ENCODE peak calls at places on chromosomes 11 and 22, in six cellular contexts. W is psoas muscle; H is stimulated activated naive B cell treated with anti-CD40 and anti-IgM and Interleukin-4, amounts not matched to agents 10 μg/mL and 1 μg/mL and 100 μg/mL, for 72 hours; G is MCF 10A; J is tibial nerve; V is skeletal muscle cell. T is an unnamed sample.

GRCh38 chr11:71190551-71190950 is 61.8 kb downstream of the SHANK2 start:
- DNase-seq in G (no peak), W (peak; percentile 23), H (no peak), V (no peak), J (no peak), T (no peak)

GRCh38 chr11:60280412-60280811 is at the start of gene MS4A4A:
- DNase-seq in V (no peak), G (no peak), J (peak; percentile 30), W (no peak), H (peak; percentile 19), T (no peak)

GRCh38 chr22:22208657-22209056 is 35.9 kb upstream of the VPREB1 start:
- DNase-seq in G (no peak), V (no peak), W (no peak), H (no peak), J (no peak), T (no peak)

GRCh38 chr11:44773351-44773965 is 46.7 kb downstream of the TSPAN18 start:
- DNase-seq in V (no peak), G (no peak), H (no peak), J (no peak), W (no peak), T (no peak)

GRCh38 chr11:119506436-119506835 is 83.5 kb upstream of the THY1 start:
- DNase-seq in W (no peak), G (no peak), J (no peak), V (no peak), H (no peak), T (no peak)

GRCh38 chr22:35775339-35775738 is 57.7 kb downstream of the APOL5 start:
- DNase-seq in V (no peak), H (no peak), J (no peak), G (no peak), W (no peak), T (no peak)

GRCh38 chr11:122931510-122931909 is 49.0 kb downstream of the JHY start:
- DNase-seq in H (no peak), W (no peak), V (no peak), J (no peak), G (no peak), T (no peak)

GRCh38 chr22:37705205-37705604 is 8.4 kb downstream of the TRIOBP start:
- DNase-seq in V (no peak), G (no peak), J (no peak), H (no peak), W (no peak), T (no peak)

GRCh38 chr11:78080818-78081495 is 1.3 kb upstream of the NDUFC2 start:
- DNase-seq in J (no peak), G (no peak), W (no peak), V (no peak), H (no peak), T (no peak)

GRCh38 chr11:122646549-122647340 is 8.8 kb upstream of the UBASH3B start:
- DNase-seq in J (no peak), V (peak; percentile 56), G (peak; percentile 71), H (no peak), W (no peak), T (no peak)

GRCh38 chr11:133951484-133952198 is 5.1 kb downstream of the IGSF9B start:
- DNase-seq in J (no peak), H (no peak), V (no peak), G (no peak), W (no peak), T (no peak)

GRCh38 chr11:107720305-107720775 is 8.5 kb upstream of the SLN start:
- DNase-seq in W (no peak), G (no peak), H (no peak), V (no peak), J (no peak), T (no peak)

GRCh38 chr11:34148504-34149165 is 43.2 kb downstream of the NAT10 start:
- DNase-seq in G (no peak), J (no peak), H (no peak), W (no peak), V (no peak), T (no peak)

GRCh38 chr11:6523253-6523652 is 26.2 kb downstream of the DNHD1 start:
- DNase-seq in V (no peak), J (no peak), H (no peak), G (no peak), W (no peak), T (no peak)

GRCh38 chr11:72293910-72294533 is 50.0 kb upstream of the PHOX2A start:
- DNase-seq in G (no peak), W (no peak), H (no peak), V (no peak), J (no peak), T (no peak)

GRCh38 chr11:122085264-122085663 is 30.8 kb downstream of the BLID start:
- DNase-seq in G (peak; percentile 65), V (peak; percentile 87), W (no peak), H (no peak), J (no peak), T (no peak)

GRCh38 chr11:101863361-101863760 is 51.4 kb upstream of the CEP126 start:
- DNase-seq in W (no peak), V (peak; percentile 25), G (no peak), H (no peak), J (no peak), T (no peak)

GRCh38 chr22:20787746-20788626 is 14.1 kb downstream of the SERPIND1 start:
- DNase-seq in G (no peak), J (no peak), W (no peak), H (no peak), V (no peak), T (no peak)

GRCh38 chr11:61797263-61797944 is 4.7 kb downstream of the FEN1 start:
- DNase-seq in W (peak; percentile 77), V (peak; percentile 49), H (peak; percentile 37), G (peak; percentile 81), J (peak; percentile 90), T (peak; percentile 51)

GRCh38 chr11:6855971-6856542 is 6.8 kb upstream of the OR10A2 start:
- DNase-seq in H (no peak), W (no peak), G (peak; percentile 70), V (peak; percentile 13), J (no peak), T (no peak)

GRCh38 chr11:15038963-15039362 is 34.4 kb upstream of the CALCB start:
- DNase-seq in W (no peak), H (no peak), V (no peak), G (peak; percentile 67), J (no peak), T (no peak)

GRCh38 chr11:45859661-45860140 is 12.4 kb downstream of the CRY2 start:
- DNase-seq in G (peak; percentile 92), V (peak; percentile 99), J (peak; percentile 80), W (peak; percentile 96), H (no peak), T (no peak)

GRCh38 chr11:70500076-70500847 is 101.9 kb downstream of the CTTN start:
- DNase-seq in V (no peak), G (no peak), W (peak; percentile 38), J (no peak), H (no peak), T (no peak)